ENCODE peak calls at places on chromosome 19, in six cellular contexts. U is HCT116, F is GM12878, T is H1, O is K562, G is HepG2. R is an unnamed sample.

GRCh38 chr19:18895828-18896341 is at the start of gene CERS1:
- DNase-seq in F (no peak), T (peak; percentile 75), O (peak; percentile 37), U (no peak), G (no peak), R (no peak)

GRCh38 chr19:57406516-57407123 is 4.3 kb upstream of the ZNF17 start:
- DNase-seq in U (peak; percentile 32), G (peak; percentile 65), T (peak; percentile 88), F (peak; percentile 17), O (peak; percentile 67), R (peak; percentile 47)

GRCh38 chr19:42316223-42317211 is 3.4 kb downstream of the TMEM145 start:
- DNase-seq in U (no peak), O (peak; percentile 53), G (peak; percentile 46), T (no peak), F (peak; percentile 25), R (no peak)

GRCh38 chr19:21698215-21698614 is 69.2 kb downstream of the ZNF100 start:
- DNase-seq in U (no peak), O (peak; percentile 51), T (no peak), G (peak; percentile 4), F (no peak), R (peak; percentile 18)

GRCh38 chr19:44772969-44773368 is 4.7 kb upstream of the CBLC start:
- DNase-seq in O (no peak), U (no peak), G (no peak), F (no peak), T (no peak), R (no peak)

GRCh38 chr19:24078688-24079087 is 8.3 kb upstream of the ZNF254 start:
- DNase-seq in O (no peak), T (no peak), U (no peak), F (no peak), G (no peak), R (peak; percentile 49)

GRCh38 chr19:33029746-33030303 is 34.9 kb downstream of the RHPN2 start:
- DNase-seq in T (no peak), O (no peak), F (no peak), G (no peak), U (no peak), R (no peak)

GRCh38 chr19:5585461-5586299 is 17.9 kb upstream of the TINCR start:
- DNase-seq in U (no peak), G (no peak), T (peak; percentile 85), F (no peak), O (peak; percentile 81), R (peak; percentile 57)

GRCh38 chr19:27772059-27772458 is 1440.9 kb downstream of the UQCRFS1 start:
- DNase-seq in U (no peak), F (no peak), O (no peak), T (no peak), G (no peak), R (no peak)

GRCh38 chr19:32558607-32559228 is 22.3 kb upstream of the PDCD5 start:
- DNase-seq in O (no peak), U (no peak), G (no peak), F (no peak), T (peak; percentile 63), R (no peak)

GRCh38 chr19:8017808-8018207 is 12.4 kb upstream of the ELAVL1 start:
- DNase-seq in U (no peak), G (peak; percentile 45), O (peak; percentile 76), T (no peak), F (no peak), R (no peak)

GRCh38 chr19:5345895-5346386 is 5.3 kb upstream of the PTPRS start:
- DNase-seq in T (no peak), F (no peak), O (no peak), G (no peak), U (no peak), R (no peak)

GRCh38 chr19:52724701-52725514 is 9.9 kb downstream of the ZNF611 start:
- DNase-seq in O (peak; percentile 68), T (no peak), F (no peak), G (no peak), U (no peak), R (no peak)

GRCh38 chr19:49502866-49503581 is 6.8 kb downstream of the RPS11 start:
- DNase-seq in U (peak; percentile 54), F (no peak), G (peak; percentile 74), O (peak; percentile 81), T (no peak), R (no peak)

GRCh38 chr19:32809754-32810153 is 59.8 kb downstream of the SLC7A9 start:
- DNase-seq in F (no peak), U (no peak), O (no peak), G (no peak), T (no peak), R (no peak)

GRCh38 chr19:30564551-30565011 is 192.4 kb downstream of the ZNF536 start:
- DNase-seq in F (no peak), T (no peak), U (no peak), G (no peak), O (no peak), R (no peak)

GRCh38 chr19:19064811-19065745 is 1.3 kb downstream of the SLC25A42 start:
- DNase-seq in T (no peak), F (no peak), O (peak; percentile 54), G (no peak), U (no peak), R (no peak)

GRCh38 chr19:12652219-12652618 is 14.3 kb downstream of the MAN2B1 start:
- DNase-seq in U (no peak), G (no peak), T (no peak), O (peak; percentile 22), F (no peak), R (no peak)

GRCh38 chr19:58586131-58586765 is 13.1 kb upstream of the MZF1 start:
- DNase-seq in F (no peak), U (no peak), T (no peak), G (no peak), O (no peak), R (no peak)

GRCh38 chr19:53432088-53432661 is 391 bp downstream of the ZNF761 start:
- DNase-seq in O (peak; percentile 22), U (no peak), G (no peak), T (peak; percentile 56), F (no peak), R (no peak)

GRCh38 chr19:43936219-43936618 is 1.1 kb upstream of the ZNF45 start:
- DNase-seq in O (peak; percentile 24), T (no peak), F (no peak), U (no peak), G (no peak), R (no peak)

GRCh38 chr19:51156710-51157109 is 14.6 kb downstream of the SIGLEC7 start:
- DNase-seq in G (no peak), O (no peak), F (no peak), U (no peak), T (no peak), R (no peak)

GRCh38 chr19:35345671-35346111 is 2.0 kb upstream of the FFAR1 start:
- DNase-seq in F (no peak), U (no peak), O (no peak), T (peak; percentile 24), G (no peak), R (no peak)

GRCh38 chr19:57192064-57192395 is 730 bp downstream of the ZNF264 start:
- DNase-seq in U (no peak), O (no peak), G (no peak), F (no peak), T (no peak), R (no peak)

GRCh38 chr19:32372726-32373613 is 27.6 kb downstream of the ZNF507 start:
- DNase-seq in O (no peak), U (no peak), F (no peak), T (no peak), G (peak; percentile 90), R (no peak)

GRCh38 chr19:3397266-3398022 is 31.1 kb downstream of the NFIC start:
- DNase-seq in G (peak; percentile 90), T (peak; percentile 56), U (peak; percentile 21), O (peak; percentile 23), F (no peak), R (peak; percentile 27)

GRCh38 chr19:19121371-19121770 is 16.9 kb downstream of the TMEM161A start:
- DNase-seq in U (no peak), O (no peak), T (no peak), F (no peak), G (no peak), R (no peak)

GRCh38 chr19:5321851-5322681 is 18.5 kb downstream of the PTPRS start:
- DNase-seq in G (no peak), T (no peak), F (peak; percentile 72), O (peak; percentile 62), U (no peak), R (no peak)

GRCh38 chr19:34787059-34787824 is 14.2 kb upstream of the ZNF599 start:
- DNase-seq in O (no peak), T (no peak), G (no peak), U (no peak), F (no peak), R (no peak)

GRCh38 chr19:35353635-35354034 is 4.6 kb upstream of the FFAR3 start:
- DNase-seq in G (no peak), T (peak; percentile 16), F (no peak), U (no peak), O (peak; percentile 24), R (no peak)

GRCh38 chr19:28420731-28421550 is 792.0 kb downstream of the UQCRFS1 start:
- DNase-seq in U (no peak), O (no peak), G (no peak), T (no peak), F (no peak), R (no peak)

GRCh38 chr19:55930996-55931515 is 1.1 kb downstream of the NLRP13 start:
- DNase-seq in O (no peak), F (peak; percentile 35), T (no peak), U (no peak), G (no peak), R (no peak)

GRCh38 chr19:13979224-13979623 is 26.9 kb downstream of the RFX1 start:
- DNase-seq in U (no peak), G (no peak), T (no peak), F (no peak), O (no peak), R (no peak)
- TF ChIP-seq ZNF274 in U (no peak), G (no peak), T (no peak), F (no peak), O (no peak), R (no peak)

GRCh38 chr19:16376241-16376640 is 51.6 kb downstream of the KLF2 start:
- DNase-seq in T (no peak), F (no peak), G (no peak), U (no peak), O (no peak), R (no peak)
- H3K4me1 ChIP-seq in T (no peaks in the 10 kb centered on the region), F (peaks cover 23% of the 10 kb centered on the region), G (peaks cover 31% of the 10 kb centered on the region), U (no peaks in the 10 kb centered on the region), O (peaks cover 25% of the 10 kb centered on the region), R (no peaks in the 10 kb centered on the region)

GRCh38 chr19:29530549-29531457 is 5.0 kb downstream of the VSTM2B start:
- DNase-seq in F (no peak), U (no peak), G (no peak), T (no peak), O (no peak), R (no peak)
- H3K9ac ChIP-seq in F (no peak overlapping the region), U (no peak overlapping the region), G (no peak overlapping the region), T (no peak overlapping the region), O (no peak overlapping the region), R (no peak overlapping the region)

DNA sequence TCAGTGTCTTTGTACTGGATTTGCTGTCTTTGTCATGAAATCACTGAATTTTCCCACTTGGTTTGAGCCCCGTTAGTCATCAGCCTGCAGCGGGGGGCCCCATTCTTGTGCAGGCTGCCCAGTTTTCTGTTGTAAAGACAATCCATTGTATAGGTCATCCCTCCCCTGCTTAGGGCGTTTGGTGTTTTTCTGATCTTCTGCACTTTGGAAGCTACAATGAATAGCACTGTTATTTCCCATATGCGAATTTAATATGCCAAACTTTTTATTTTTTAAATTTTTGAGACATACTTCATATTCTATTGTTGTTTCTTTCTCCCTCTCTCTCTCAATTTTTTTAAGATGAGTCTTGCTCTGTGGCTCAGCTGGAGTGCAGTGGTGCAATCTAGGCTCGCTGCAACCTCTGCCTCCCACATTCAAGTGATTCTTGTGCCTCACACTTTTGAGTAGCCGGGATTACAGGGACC is 9.0 kb downstream of the SLC27A1 start:
- DNase-seq in G (no peak), T (no peak), F (no peak), O (no peak), U (no peak), R (no peak)
- TF ChIP-seq ZNF274 in G (no peak), T (no peak), F (no peak), O (no peak), U (no peak), R (no peak)